ENCODE peak calls at places on chromosomes 7 and 10, in four cellular contexts. X, J, M and N are unnamed samples.
A peak's percentile ranks its signal among the peaks of the same experiment; 100 is the strongest.

GRCh38 chr10:112842832-112843360 is 107.2 kb upstream of the TCF7L2 start:
- DNase-seq in X (peak; percentile 25), J (no peak), M (peak; percentile 4), N (no peak)

GRCh38 chr7:158001621-158002320 is 585.9 kb downstream of the PTPRN2 start:
- DNase-seq in X (no peak), J (no peak), M (no peak), N (no peak)

GRCh38 chr10:115093286-115093775 is at the start of gene ATRNL1:
- DNase-seq in X (peak; percentile 57), J (no peak), M (no peak), N (peak; percentile 47)

GRCh38 chr10:131700506-131700905 is 200.3 kb upstream of the PPP2R2D start:
- DNase-seq in X (no peak), J (no peak), M (no peak), N (no peak)

GRCh38 chr7:142752376-142753225 is 3.3 kb downstream of the PRSS1 start:
- DNase-seq in X (no peak), J (no peak), M (no peak), N (no peak)

GRCh38 chr7:79241288-79242055 is 212.0 kb downstream of the MAGI2 start:
- DNase-seq in X (no peak), J (no peak), M (peak; percentile 18), N (no peak)

GRCh38 chr10:103665439-103665838 is 171.9 kb downstream of the NEURL1 start:
- DNase-seq in X (no peak), J (no peak), M (no peak), N (no peak)

GRCh38 chr7:89623018-89623672 is 531.1 kb upstream of the STEAP1 start:
- DNase-seq in X (no peak), J (peak; percentile 1), M (peak; percentile 10), N (peak; percentile 18)

GRCh38 chr7:118657391-118658005 is 433.0 kb downstream of the ANKRD7 start:
- DNase-seq in X (no peak), J (no peak), M (no peak), N (no peak)

GRCh38 chr7:70177166-70177565 is 578.9 kb downstream of the AUTS2 start:
- DNase-seq in X (no peak), J (no peak), M (no peak), N (no peak)

GRCh38 chr7:1894906-1895663 is 225.0 kb downstream of the ELFN1 start:
- DNase-seq in X (no peak), J (no peak), M (no peak), N (no peak)

GRCh38 chr10:97883092-97883485 is 33.4 kb downstream of the GOLGA7B start:
- DNase-seq in X (no peak), J (no peak), M (no peak), N (no peak)

DNA sequence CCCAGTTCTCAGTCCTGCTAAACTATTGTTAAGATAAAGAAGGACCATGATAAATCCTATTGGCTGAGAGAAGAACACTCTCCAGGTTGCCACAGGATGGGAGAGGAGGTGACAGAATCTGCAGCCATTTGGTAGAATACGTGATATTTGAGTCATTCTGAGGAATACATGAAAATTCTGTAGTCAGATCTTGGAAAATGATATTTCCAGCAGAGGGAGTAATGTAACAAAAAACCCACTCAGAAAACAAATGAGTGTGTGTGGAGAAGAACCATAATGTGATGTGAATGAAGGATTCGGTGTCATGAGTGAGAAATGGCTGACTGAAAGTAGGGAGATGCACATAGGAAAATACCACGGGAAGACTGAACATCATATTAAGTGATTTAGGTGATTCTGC is 128.5 kb upstream of the PFKP start:
- DNase-seq in X (no peak), J (no peak), M (no peak), N (no peak)
- TF ChIP-seq CTCF in X (peak; percentile 11), J (peak; percentile 51), M (no peak), N (no peak)

GRCh38 chr10:50937230-50937907 is 51.9 kb upstream of the A1CF start:
- DNase-seq in X (no peak), J (peak; percentile 8), M (no peak), N (no peak)
- TF ChIP-seq CTCF in X (peak; percentile 49), J (peak; percentile 48), M (peak; percentile 74), N (peak; percentile 32)

GRCh38 chr10:91758303-91759146 is 39.7 kb upstream of the TNKS2 start:
- DNase-seq in X (peak; percentile 13), J (peak; percentile 31), M (peak; percentile 38), N (peak; percentile 25)
- TF ChIP-seq CTCF in X (peak; percentile 40), J (peak; percentile 83), M (peak; percentile 45), N (peak; percentile 43)

GRCh38 chr10:12657489-12657888 is 308.1 kb downstream of the CAMK1D start:
- DNase-seq in X (no peak), J (no peak), M (no peak), N (no peak)

GRCh38 chr10:12658526-12658925 is 309.2 kb downstream of the CAMK1D start:
- DNase-seq in X (no peak), J (no peak), M (no peak), N (no peak)

GRCh38 chr10:12655940-12656339 is 306.6 kb downstream of the CAMK1D start:
- DNase-seq in X (no peak), J (no peak), M (no peak), N (no peak)

GRCh38 chr10:12659706-12660105 is 310.4 kb downstream of the CAMK1D start:
- DNase-seq in X (no peak), J (no peak), M (no peak), N (no peak)

DNA sequence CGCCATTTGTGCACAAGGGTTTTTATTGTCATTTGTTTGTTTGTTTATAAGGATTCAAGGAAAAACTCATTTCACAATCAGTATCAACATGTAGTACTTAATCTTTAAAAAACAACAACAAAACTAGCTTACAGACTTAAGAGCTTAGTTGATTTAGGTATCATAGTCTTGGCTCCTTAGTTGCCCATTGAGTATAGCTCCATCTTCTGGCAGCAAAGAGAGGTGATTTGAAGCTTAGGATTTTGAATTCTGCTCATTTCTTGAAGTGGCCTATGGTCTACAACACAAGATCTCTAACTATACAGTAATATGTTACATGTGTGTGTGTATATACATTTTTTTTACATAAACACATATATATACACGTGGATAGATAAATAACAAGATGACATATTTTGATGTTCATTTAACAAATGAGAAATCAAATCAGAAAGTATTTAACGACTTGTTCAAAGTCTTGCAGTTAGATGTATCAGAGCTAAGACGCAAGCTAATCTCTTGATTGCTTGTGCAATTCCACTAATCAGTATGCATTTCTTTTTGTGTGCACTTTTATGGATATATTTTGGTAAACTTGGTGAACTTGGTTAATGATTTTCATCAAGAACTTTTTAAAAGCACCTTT is 307.3 kb downstream of the CAMK1D start:
- DNase-seq in X (no peak), J (peak; percentile 50), M (peak; percentile 44), N (peak; percentile 75)
- TF ChIP-seq CTCF in X (peak; percentile 69), J (peak; percentile 69), M (peak; percentile 77), N (peak; percentile 57)

DNA sequence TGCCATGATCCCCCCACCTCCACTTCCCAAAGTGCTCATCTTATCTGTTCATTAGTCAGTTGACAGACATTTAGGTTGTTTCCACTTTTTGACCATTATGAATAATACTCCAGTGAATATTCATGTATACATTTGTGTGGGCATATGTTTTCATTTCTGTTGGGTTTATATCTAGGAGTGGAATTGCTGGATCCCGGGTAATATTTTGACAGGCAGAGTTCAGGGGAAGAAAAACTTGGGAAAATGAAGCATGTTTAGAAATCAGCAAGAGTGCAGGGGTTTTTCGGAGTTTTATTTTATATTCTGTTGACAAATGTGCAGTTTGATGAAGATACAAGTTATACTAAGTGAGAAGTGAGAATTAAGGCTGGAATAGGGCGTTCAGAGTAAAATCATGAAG is 2.6 kb upstream of the SCD start:
- DNase-seq in X (no peak), J (no peak), M (no peak), N (no peak)
- TF ChIP-seq CTCF in X (no peak), J (no peak), M (no peak), N (no peak)

DNA sequence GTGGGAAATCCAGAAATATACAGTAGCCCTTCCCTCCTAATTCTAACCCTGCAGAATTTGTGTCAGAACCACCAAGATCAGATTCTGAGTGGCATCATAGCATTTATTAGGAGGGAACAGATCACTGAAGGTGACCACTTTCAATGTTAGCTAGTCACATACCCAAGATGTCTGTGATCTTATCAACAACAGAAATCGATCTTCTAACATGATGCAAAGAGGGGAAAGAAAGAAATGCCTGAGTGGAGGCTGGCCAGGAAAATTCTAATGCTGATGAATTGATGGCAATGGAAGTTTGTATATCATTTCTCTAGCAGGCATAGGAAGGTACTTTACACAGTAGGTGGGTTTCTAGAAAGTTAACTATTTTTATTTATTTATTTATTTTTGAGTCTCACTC is 10.6 kb upstream of the SYPL1 start:
- DNase-seq in X (no peak), J (no peak), M (no peak), N (no peak)
- TF ChIP-seq CTCF in X (no peak), J (no peak), M (no peak), N (no peak)